ENCODE peak calls at places on chromosomes 7 and 10, in six cellular contexts. Q is fibroblast of lung, Z is GM12878, F is H1, I is mammary epithelial cell, T is GM23248. Y is an unnamed sample.
A peak's percentile ranks its signal among the peaks of the same experiment; 100 is the strongest.

GRCh38 chr10:79414714-79415113 is 30.7 kb downstream of the ZCCHC24 start:
- DNase-seq in Q (no peak), Z (no peak), F (no peak), I (no peak), T (no peak), Y (peak; percentile 21)

GRCh38 chr10:48604408-48605263 is at the start of gene ARHGAP22:
- DNase-seq in Q (peak; percentile 35), Z (no peak), F (peak; percentile 79), I (peak; percentile 61), T (peak; percentile 86), Y (peak; percentile 97)

GRCh38 chr7:156127166-156128134 is 315.2 kb upstream of the SHH start:
- DNase-seq in Q (no peak), Z (no peak), F (no peak), I (no peak), T (no peak), Y (no peak)

GRCh38 chr7:151194188-151194587 is 7.1 kb upstream of the ASB10 start:
- DNase-seq in Q (no peak), Z (no peak), F (no peak), I (no peak), T (no peak), Y (peak; percentile 49)

GRCh38 chr10:69340695-69341094 is 62.4 kb downstream of the HK1 start:
- DNase-seq in Q (no peak), Z (no peak), F (no peak), I (peak; percentile 94), T (no peak), Y (no peak)

GRCh38 chr7:15757041-15757995 is 70.8 kb upstream of the MEOX2 start:
- DNase-seq in Q (no peak), Z (no peak), F (no peak), I (no peak), T (peak; percentile 46), Y (peak; percentile 21)

GRCh38 chr10:3347413-3348147 is 175.0 kb upstream of the PITRM1 start:
- DNase-seq in Q (no peak), Z (no peak), F (no peak), I (no peak), T (no peak), Y (peak; percentile 8)

GRCh38 chr10:79137826-79138225 is 69.1 kb downstream of the ZMIZ1 start:
- DNase-seq in Q (peak; percentile 57), Z (peak; percentile 26), F (no peak), I (no peak), T (no peak), Y (no peak)

GRCh38 chr10:70981936-70982335 is 93.6 kb upstream of the PCBD1 start:
- DNase-seq in Q (no peak), Z (no peak), F (no peak), I (no peak), T (no peak), Y (no peak)

GRCh38 chr10:75408512-75408881 is 6.9 kb upstream of the ZNF503 start:
- DNase-seq in Q (no peak), Z (no peak), F (peak; percentile 49), I (no peak), T (peak; percentile 29), Y (no peak)

GRCh38 chr7:117273325-117274292 is 49.2 kb downstream of the WNT2 start:
- DNase-seq in Q (no peak), Z (no peak), F (no peak), I (peak; percentile 86), T (no peak), Y (no peak)

GRCh38 chr10:102781089-102781920 is 37.6 kb downstream of the WBP1L start:
- DNase-seq in Q (peak; percentile 34), Z (no peak), F (no peak), I (no peak), T (no peak), Y (no peak)

GRCh38 chr7:43072530-43072929 is 39.9 kb upstream of the HECW1 start:
- DNase-seq in Q (peak; percentile 15), Z (no peak), F (no peak), I (no peak), T (no peak), Y (no peak)

GRCh38 chr7:877312-878232 is 1.2 kb downstream of the GET4 start:
- DNase-seq in Q (no peak), Z (no peak), F (no peak), I (peak; percentile 16), T (peak; percentile 30), Y (peak; percentile 85)

GRCh38 chr7:42692609-42693008 is 219.3 kb downstream of the C7orf25 start:
- DNase-seq in Q (peak; percentile 32), Z (no peak), F (no peak), I (no peak), T (peak; percentile 64), Y (no peak)

GRCh38 chr7:129959480-129960332 is 6.9 kb upstream of the UBE2H start:
- DNase-seq in Q (no peak), Z (no peak), F (no peak), I (peak; percentile 53), T (no peak), Y (no peak)

GRCh38 chr7:37408241-37408884 is 40.3 kb downstream of the ELMO1 start:
- DNase-seq in Q (no peak), Z (no peak), F (no peak), I (no peak), T (no peak), Y (no peak)

GRCh38 chr7:37312608-37313007 is 136.1 kb downstream of the ELMO1 start:
- DNase-seq in Q (no peak), Z (no peak), F (no peak), I (no peak), T (no peak), Y (no peak)

GRCh38 chr10:17214486-17214885 is 13.0 kb upstream of the TRDMT1 start:
- DNase-seq in Q (no peak), Z (no peak), F (no peak), I (no peak), T (peak; percentile 66), Y (no peak)

GRCh38 chr7:100673942-100674431 is 447 bp downstream of the GNB2 start:
- DNase-seq in Q (peak; percentile 39), Z (no peak), F (peak; percentile 76), I (peak; percentile 29), T (peak; percentile 60), Y (peak; percentile 95)

GRCh38 chr10:3538850-3539531 is 246.0 kb downstream of the KLF6 start:
- DNase-seq in Q (peak; percentile 92), Z (no peak), F (no peak), I (peak; percentile 68), T (peak; percentile 99), Y (peak; percentile 96)

GRCh38 chr7:103710247-103710646 is 264.2 kb upstream of the SLC26A5 start:
- DNase-seq in Q (no peak), Z (no peak), F (no peak), I (peak; percentile 24), T (peak; percentile 81), Y (peak; percentile 6)

GRCh38 chr7:26181474-26182227 is 18.9 kb downstream of the HNRNPA2B1 start:
- DNase-seq in Q (no peak), Z (no peak), F (no peak), I (no peak), T (no peak), Y (no peak)

GRCh38 chr10:69838853-69839252 is 37.1 kb downstream of the COL13A1 start:
- DNase-seq in Q (peak; percentile 45), Z (no peak), F (no peak), I (no peak), T (peak; percentile 45), Y (peak; percentile 91)

GRCh38 chr10:43214071-43214955 is 52.6 kb downstream of the RASGEF1A start:
- DNase-seq in Q (no peak), Z (no peak), F (no peak), I (peak; percentile 9), T (peak; percentile 69), Y (peak; percentile 96)

GRCh38 chr7:124120911-124121310 is 88.0 kb upstream of the TMEM229A start:
- DNase-seq in Q (no peak), Z (no peak), F (no peak), I (no peak), T (no peak), Y (no peak)

GRCh38 chr7:3415730-3416366 is 114.8 kb downstream of the SDK1 start:
- DNase-seq in Q (no peak), Z (no peak), F (no peak), I (peak; percentile 48), T (no peak), Y (no peak)

GRCh38 chr7:889391-889790 is 13.0 kb downstream of the GET4 start:
- DNase-seq in Q (no peak), Z (no peak), F (no peak), I (no peak), T (no peak), Y (no peak)

GRCh38 chr7:17856251-17856650 is 84.0 kb downstream of the SNX13 start:
- DNase-seq in Q (no peak), Z (no peak), F (no peak), I (no peak), T (no peak), Y (no peak)

GRCh38 chr7:55065511-55066229 is 46.9 kb downstream of the EGFR start:
- DNase-seq in Q (peak; percentile 91), Z (peak; percentile 38), F (no peak), I (peak; percentile 79), T (peak; percentile 93), Y (peak; percentile 92)
- H2AFZ ChIP-seq in Q (no peak overlapping the region), Z (peak overlapping the region; percentile 52), F (no peak overlapping the region), I (no peak overlapping the region), T (no peak overlapping the region), Y (no peak overlapping the region)

GRCh38 chr10:110571093-110571743 is 3.7 kb downstream of the SMC3 start:
- DNase-seq in Q (no peak), Z (no peak), F (no peak), I (no peak), T (no peak), Y (no peak)

GRCh38 chr10:110569736-110570135 is 2.2 kb downstream of the SMC3 start:
- DNase-seq in Q (no peak), Z (no peak), F (no peak), I (no peak), T (no peak), Y (no peak)

GRCh38 chr10:110568055-110568735 is 700 bp downstream of the SMC3 start:
- DNase-seq in Q (peak; percentile 16), Z (no peak), F (no peak), I (peak; percentile 33), T (peak; percentile 65), Y (peak; percentile 68)

GRCh38 chr10:110567201-110568054 is at the start of gene SMC3:
- DNase-seq in Q (peak; percentile 95), Z (peak; percentile 85), F (peak; percentile 96), I (peak; percentile 91), T (peak; percentile 98), Y (peak; percentile 93)

GRCh38 chr10:110569120-110569519 is 1.6 kb downstream of the SMC3 start:
- DNase-seq in Q (no peak), Z (no peak), F (no peak), I (no peak), T (no peak), Y (no peak)
- H3K4me3 ChIP-seq in Q (peak overlapping the region; percentile 70), Z (peak overlapping the region; percentile 70), F (peak overlapping the region; percentile 7), I (peak overlapping the region; percentile 88), T (peak overlapping the region; percentile 80), Y (peak overlapping the region; percentile 92)

GRCh38 chr7:29236071-29236580 is 41.6 kb downstream of the CHN2 start:
- DNase-seq in Q (no peak), Z (no peak), F (no peak), I (no peak), T (no peak), Y (no peak)
- H3K79me2 ChIP-seq in Q (no peaks in the 10 kb centered on the region), Z (no peaks in the 10 kb centered on the region), F (no peaks in the 10 kb centered on the region), I (no peaks in the 10 kb centered on the region), T (no peaks in the 10 kb centered on the region), Y (no peaks in the 10 kb centered on the region)

DNA sequence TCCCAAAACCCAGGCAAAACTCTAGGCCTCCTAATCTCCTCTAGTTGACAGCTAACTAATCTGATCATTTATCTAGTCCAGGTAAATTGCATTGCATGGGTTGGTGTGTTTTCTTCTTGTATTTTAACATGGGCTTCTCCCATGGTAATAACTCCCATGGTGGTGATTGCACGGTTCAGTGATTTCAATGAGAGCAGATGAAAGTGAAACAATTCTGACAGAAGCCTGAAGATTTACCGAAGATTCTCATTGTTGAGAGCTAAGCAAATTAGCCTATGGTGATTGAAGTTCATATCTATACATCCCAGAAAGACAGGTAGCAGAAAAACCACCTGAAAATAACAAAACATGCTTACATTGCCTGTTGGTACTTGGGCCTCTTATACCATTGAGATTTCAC is 26.6 kb upstream of the LIPN start:
- DNase-seq in Q (no peak), Z (no peak), F (no peak), I (no peak), T (no peak), Y (no peak)
- H2AFZ ChIP-seq in Q (no peak overlapping the region), Z (no peak overlapping the region), F (no peak overlapping the region), I (no peak overlapping the region), T (no peak overlapping the region), Y (no peak overlapping the region)